ENCODE peak calls at places on chromosome 14, in seven cellular contexts. One of them, this sample, is unnamed.

GRCh38 chr14:27730204-27730603 is 1036.4 kb upstream of the FOXG1 start:
- DNase-seq in cardiac fibroblast: no peak
- DNase-seq in effector CD4-positive, alpha-beta T cell: no peak
- DNase-seq in brain microvascular endothelial cell: no peak
- DNase-seq in activated T-helper 1 cell treated with Interleukin-2 at 50 U/mL for 16 hours: no peak
- DNase-seq in stimulated activated CD4-positive, alpha-beta T cell treated with anti-CD3 and anti-CD28 coated beads, Interleukin-15, amount 100 ng/mL, for 1 hour: no peak
- DNase-seq in activated gamma-delta T cell: no peak
- DNase-seq in this sample: no peak

GRCh38 chr14:101253948-101254347 is 307.3 kb upstream of the DIO3 start:
- DNase-seq in cardiac fibroblast: no peak
- DNase-seq in effector CD4-positive, alpha-beta T cell: no peak
- DNase-seq in brain microvascular endothelial cell: no peak
- DNase-seq in activated T-helper 1 cell treated with Interleukin-2 at 50 U/mL for 16 hours: no peak
- DNase-seq in stimulated activated CD4-positive, alpha-beta T cell treated with anti-CD3 and anti-CD28 coated beads, Interleukin-15, amount 100 ng/mL, for 1 hour: no peak
- DNase-seq in activated gamma-delta T cell: no peak
- DNase-seq in this sample: no peak

GRCh38 chr14:103746706-103747105 is 31.1 kb downstream of the ZFYVE21 start:
- DNase-seq in cardiac fibroblast: no peak
- DNase-seq in effector CD4-positive, alpha-beta T cell: no peak
- DNase-seq in brain microvascular endothelial cell: peak
- DNase-seq in activated T-helper 1 cell treated with Interleukin-2 at 50 U/mL for 16 hours: no peak
- DNase-seq in stimulated activated CD4-positive, alpha-beta T cell treated with anti-CD3 and anti-CD28 coated beads, Interleukin-15, amount 100 ng/mL, for 1 hour: no peak
- DNase-seq in activated gamma-delta T cell: no peak
- DNase-seq in this sample: no peak

GRCh38 chr14:100662850-100663527 is 63.7 kb upstream of the DLK1 start:
- DNase-seq in cardiac fibroblast: peak
- DNase-seq in effector CD4-positive, alpha-beta T cell: peak
- DNase-seq in brain microvascular endothelial cell: peak
- DNase-seq in activated T-helper 1 cell treated with Interleukin-2 at 50 U/mL for 16 hours: peak
- DNase-seq in stimulated activated CD4-positive, alpha-beta T cell treated with anti-CD3 and anti-CD28 coated beads, Interleukin-15, amount 100 ng/mL, for 1 hour: no peak
- DNase-seq in activated gamma-delta T cell: no peak
- DNase-seq in this sample: peak

GRCh38 chr14:94581127-94581999 is at the start of gene SERPINA5:
- DNase-seq in cardiac fibroblast: peak
- DNase-seq in effector CD4-positive, alpha-beta T cell: no peak
- DNase-seq in brain microvascular endothelial cell: peak
- DNase-seq in activated T-helper 1 cell treated with Interleukin-2 at 50 U/mL for 16 hours: no peak
- DNase-seq in stimulated activated CD4-positive, alpha-beta T cell treated with anti-CD3 and anti-CD28 coated beads, Interleukin-15, amount 100 ng/mL, for 1 hour: no peak
- DNase-seq in activated gamma-delta T cell: no peak
- DNase-seq in this sample: peak

GRCh38 chr14:25034803-25035681 is 14.9 kb downstream of the STXBP6 start:
- DNase-seq in cardiac fibroblast: no peak
- DNase-seq in effector CD4-positive, alpha-beta T cell: no peak
- DNase-seq in brain microvascular endothelial cell: no peak
- DNase-seq in activated T-helper 1 cell treated with Interleukin-2 at 50 U/mL for 16 hours: no peak
- DNase-seq in stimulated activated CD4-positive, alpha-beta T cell treated with anti-CD3 and anti-CD28 coated beads, Interleukin-15, amount 100 ng/mL, for 1 hour: no peak
- DNase-seq in activated gamma-delta T cell: no peak
- DNase-seq in this sample: no peak

GRCh38 chr14:100910888-100911664 is 7.6 kb upstream of the RTL1 start:
- DNase-seq in cardiac fibroblast: no peak
- DNase-seq in effector CD4-positive, alpha-beta T cell: no peak
- DNase-seq in brain microvascular endothelial cell: no peak
- DNase-seq in activated T-helper 1 cell treated with Interleukin-2 at 50 U/mL for 16 hours: no peak
- DNase-seq in stimulated activated CD4-positive, alpha-beta T cell treated with anti-CD3 and anti-CD28 coated beads, Interleukin-15, amount 100 ng/mL, for 1 hour: no peak
- DNase-seq in activated gamma-delta T cell: no peak
- DNase-seq in this sample: no peak

GRCh38 chr14:105486974-105487448 is 325 bp downstream of the CRIP1 start:
- DNase-seq in cardiac fibroblast: no peak
- DNase-seq in effector CD4-positive, alpha-beta T cell: peak
- DNase-seq in brain microvascular endothelial cell: no peak
- DNase-seq in activated T-helper 1 cell treated with Interleukin-2 at 50 U/mL for 16 hours: no peak
- DNase-seq in stimulated activated CD4-positive, alpha-beta T cell treated with anti-CD3 and anti-CD28 coated beads, Interleukin-15, amount 100 ng/mL, for 1 hour: peak
- DNase-seq in activated gamma-delta T cell: peak
- DNase-seq in this sample: no peak

GRCh38 chr14:99619873-99620834 is 16.1 kb upstream of the CCDC85C start:
- DNase-seq in cardiac fibroblast: peak
- DNase-seq in effector CD4-positive, alpha-beta T cell: no peak
- DNase-seq in brain microvascular endothelial cell: no peak
- DNase-seq in activated T-helper 1 cell treated with Interleukin-2 at 50 U/mL for 16 hours: no peak
- DNase-seq in stimulated activated CD4-positive, alpha-beta T cell treated with anti-CD3 and anti-CD28 coated beads, Interleukin-15, amount 100 ng/mL, for 1 hour: no peak
- DNase-seq in activated gamma-delta T cell: no peak
- DNase-seq in this sample: no peak

GRCh38 chr14:90402009-90402408 is 5.2 kb downstream of the CALM1 start:
- DNase-seq in cardiac fibroblast: no peak
- DNase-seq in effector CD4-positive, alpha-beta T cell: no peak
- DNase-seq in brain microvascular endothelial cell: no peak
- DNase-seq in activated T-helper 1 cell treated with Interleukin-2 at 50 U/mL for 16 hours: no peak
- DNase-seq in stimulated activated CD4-positive, alpha-beta T cell treated with anti-CD3 and anti-CD28 coated beads, Interleukin-15, amount 100 ng/mL, for 1 hour: no peak
- DNase-seq in activated gamma-delta T cell: no peak
- DNase-seq in this sample: no peak

GRCh38 chr14:71526388-71526787 is 405.8 kb upstream of the RGS6 start:
- DNase-seq in cardiac fibroblast: no peak
- DNase-seq in effector CD4-positive, alpha-beta T cell: no peak
- DNase-seq in brain microvascular endothelial cell: no peak
- DNase-seq in activated T-helper 1 cell treated with Interleukin-2 at 50 U/mL for 16 hours: no peak
- DNase-seq in stimulated activated CD4-positive, alpha-beta T cell treated with anti-CD3 and anti-CD28 coated beads, Interleukin-15, amount 100 ng/mL, for 1 hour: no peak
- DNase-seq in activated gamma-delta T cell: no peak
- DNase-seq in this sample: no peak

This sample was measured in breast epithelium.